ENCODE peak calls at places on chromosomes 13 and 19, in nine cellular contexts. O, L, M, Q, N, Z, T, G and P are unnamed samples.

GRCh38 chr19:17294051-17294891 is 9.0 kb downstream of the ABHD8 start:
- DNase-seq in O (peak; percentile 59), L (no peak), M (peak; percentile 91), Q (no peak), N (no peak), Z (no peak), T (peak; percentile 33), G (peak; percentile 80), P (no peak)

GRCh38 chr19:2127758-2128157 is 23.6 kb downstream of the AP3D1 start:
- DNase-seq in O (no peak), L (no peak), M (no peak), Q (no peak), N (peak; percentile 81), Z (no peak), T (no peak), G (no peak), P (no peak)

GRCh38 chr13:87919956-87920355 is 248.8 kb downstream of the SLITRK5 start:
- DNase-seq in O (no peak), L (no peak), M (no peak), Q (no peak), N (no peak), Z (no peak), T (no peak), G (no peak), P (no peak)

GRCh38 chr19:32674153-32674958 is 624 bp downstream of the ANKRD27 start:
- DNase-seq in O (no peak), L (no peak), M (no peak), Q (no peak), N (no peak), Z (no peak), T (peak; percentile 10), G (no peak), P (no peak)

GRCh38 chr13:72884111-72884510 is 102.2 kb downstream of the PIBF1 start:
- DNase-seq in O (no peak), L (no peak), M (no peak), Q (peak; percentile 15), N (no peak), Z (no peak), T (no peak), G (no peak), P (no peak)

GRCh38 chr19:19554074-19555023 is 16.3 kb downstream of the CILP2 start:
- DNase-seq in O (peak; percentile 42), L (no peak), M (peak; percentile 84), Q (peak; percentile 41), N (no peak), Z (no peak), T (peak; percentile 49), G (no peak), P (no peak)

GRCh38 chr19:4575267-4575793 is 15.8 kb upstream of the SEMA6B start:
- DNase-seq in O (peak; percentile 45), L (peak; percentile 59), M (peak; percentile 60), Q (peak; percentile 100), N (peak; percentile 90), Z (peak; percentile 70), T (no peak), G (peak; percentile 92), P (no peak)

GRCh38 chr13:19159761-19160420 is 21.7 kb downstream of the TUBA3C start:
- DNase-seq in O (no peak), L (no peak), M (no peak), Q (no peak), N (no peak), Z (no peak), T (no peak), G (no peak), P (no peak)

GRCh38 chr19:47302249-47302648 is 7.4 kb upstream of the C5AR1 start:
- DNase-seq in O (no peak), L (no peak), M (no peak), Q (no peak), N (no peak), Z (no peak), T (no peak), G (no peak), P (no peak)

GRCh38 chr13:110089815-110090214 is 217.1 kb downstream of the COL4A1 start:
- DNase-seq in O (no peak), L (no peak), M (no peak), Q (no peak), N (no peak), Z (no peak), T (no peak), G (peak; percentile 17), P (no peak)

GRCh38 chr19:57241181-57241580 is 749 bp downstream of the ZNF805 start:
- DNase-seq in O (peak; percentile 23), L (no peak), M (no peak), Q (peak; percentile 51), N (no peak), Z (peak; percentile 12), T (no peak), G (no peak), P (no peak)

GRCh38 chr13:113491418-113491883 is 940 bp upstream of the DCUN1D2 start:
- DNase-seq in O (peak; percentile 27), L (peak; percentile 10), M (peak; percentile 34), Q (peak; percentile 36), N (peak; percentile 40), Z (no peak), T (no peak), G (peak; percentile 41), P (no peak)

GRCh38 chr13:39874331-39875055 is 219.0 kb downstream of the COG6 start:
- DNase-seq in O (no peak), L (no peak), M (no peak), Q (peak; percentile 61), N (no peak), Z (no peak), T (no peak), G (no peak), P (no peak)

GRCh38 chr13:70183041-70183440 is 74.8 kb upstream of the KLHL1 start:
- DNase-seq in O (peak; percentile 3), L (no peak), M (no peak), Q (peak; percentile 0), N (no peak), Z (no peak), T (no peak), G (no peak), P (no peak)

GRCh38 chr13:51800456-51800855 is 3.5 kb downstream of the DHRS12 start:
- DNase-seq in O (no peak), L (no peak), M (no peak), Q (no peak), N (no peak), Z (no peak), T (no peak), G (no peak), P (no peak)

GRCh38 chr13:51795419-51795818 is 8.5 kb downstream of the DHRS12 start:
- DNase-seq in O (no peak), L (no peak), M (no peak), Q (no peak), N (no peak), Z (no peak), T (no peak), G (no peak), P (no peak)

GRCh38 chr13:51799261-51799660 is 4.7 kb downstream of the DHRS12 start:
- DNase-seq in O (no peak), L (no peak), M (no peak), Q (no peak), N (no peak), Z (no peak), T (no peak), G (no peak), P (no peak)

GRCh38 chr13:51794959-51795358 is 9.0 kb downstream of the DHRS12 start:
- DNase-seq in O (no peak), L (no peak), M (no peak), Q (no peak), N (no peak), Z (no peak), T (no peak), G (no peak), P (no peak)

DNA sequence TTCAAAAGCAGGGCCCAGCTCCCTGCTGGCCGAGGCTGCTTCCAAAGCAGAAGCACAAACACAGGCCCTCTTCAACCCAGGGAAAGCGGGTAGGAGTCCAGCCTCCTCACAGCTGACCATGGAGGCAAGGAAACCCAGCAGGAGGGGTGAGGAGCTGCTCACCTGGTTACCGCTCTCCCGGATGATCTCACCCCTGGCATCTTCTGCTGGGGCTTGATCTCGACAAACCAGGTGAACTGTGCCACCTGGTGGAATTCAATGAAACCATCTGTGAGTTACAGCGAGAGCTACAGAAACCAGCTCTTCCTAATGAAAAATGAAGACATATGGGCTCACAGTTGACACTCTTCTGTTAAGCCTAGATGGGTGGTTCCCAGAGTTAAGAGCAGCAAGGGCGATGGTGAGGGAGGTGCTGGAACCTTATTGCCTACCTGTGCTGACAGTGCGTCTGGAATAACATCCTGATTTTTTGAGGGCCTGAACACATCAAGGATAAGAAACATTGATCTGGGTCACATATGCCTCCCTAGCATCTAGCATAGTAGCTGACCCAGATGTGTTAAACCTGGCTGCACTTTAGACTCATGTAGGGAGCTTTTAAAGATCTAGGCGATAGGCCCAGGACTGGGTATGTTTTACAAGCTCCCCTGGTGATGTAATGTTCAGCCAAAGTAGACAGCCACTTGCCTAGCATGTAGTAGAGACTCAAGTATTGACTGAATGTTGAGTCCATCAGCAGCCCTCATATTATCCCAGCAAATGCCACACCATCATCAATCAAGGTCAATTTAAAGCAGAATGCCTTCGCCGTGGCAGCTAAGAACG is 6.1 kb downstream of the DHRS12 start:
- DNase-seq in O (peak; percentile 91), L (peak; percentile 35), M (peak; percentile 66), Q (peak; percentile 71), N (no peak), Z (peak; percentile 66), T (peak; percentile 34), G (peak; percentile 81), P (peak; percentile 75)
- TF ChIP-seq CTCF in O (peak; percentile 82), L (peak; percentile 74), M (peak; percentile 33), Q (peak; percentile 30), N (peak; percentile 33), Z (peak; percentile 84), T (peak; percentile 51), G (peak; percentile 69), P (peak; percentile 82)

GRCh38 chr13:97324115-97324514 is 102.0 kb downstream of the MBNL2 start:
- DNase-seq in O (no peak), L (no peak), M (no peak), Q (no peak), N (no peak), Z (no peak), T (no peak), G (no peak), P (no peak)
- TF ChIP-seq CTCF in O (no peak), L (no peak), M (no peak), Q (no peak), N (no peak), Z (no peak), T (no peak), G (no peak), P (no peak)

DNA sequence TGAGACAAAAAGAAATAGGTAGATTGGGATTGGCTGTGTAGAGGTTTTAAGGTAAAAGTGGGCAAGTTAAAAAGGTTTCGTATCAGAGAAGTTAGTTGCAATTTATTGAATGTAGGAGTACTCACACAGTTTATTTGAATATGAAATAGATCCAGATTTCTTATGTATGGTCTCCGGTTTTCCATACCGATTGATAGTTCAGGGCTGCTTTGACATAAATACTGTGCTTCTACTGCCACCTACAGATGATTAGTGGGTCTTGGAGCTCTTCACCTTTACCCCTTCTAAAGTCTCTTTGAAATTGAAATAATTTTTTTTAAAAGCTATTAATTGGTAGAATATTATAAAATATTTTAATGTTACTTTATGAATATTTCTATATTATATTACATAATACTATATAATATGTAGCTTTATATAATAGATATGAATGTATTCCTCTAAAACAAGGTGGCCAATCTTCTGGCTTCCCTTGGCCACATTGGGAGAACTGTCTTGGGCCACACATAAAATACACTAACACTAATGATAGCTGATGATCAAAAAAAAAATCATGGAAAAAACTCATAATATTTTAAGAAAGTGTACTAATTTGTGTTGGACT is 7.7 kb upstream of the GPR18 start:
- DNase-seq in O (peak; percentile 69), L (peak; percentile 26), M (no peak), Q (peak; percentile 68), N (no peak), Z (peak; percentile 46), T (no peak), G (peak; percentile 53), P (no peak)
- TF ChIP-seq CTCF in O (peak; percentile 65), L (peak; percentile 83), M (peak; percentile 49), Q (peak; percentile 56), N (peak; percentile 61), Z (peak; percentile 60), T (peak; percentile 99), G (peak; percentile 56), P (peak; percentile 62)

GRCh38 chr19:46232938-46233621 is 3.5 kb downstream of the IGFL1 start:
- DNase-seq in O (no peak), L (no peak), M (no peak), Q (no peak), N (no peak), Z (no peak), T (no peak), G (no peak), P (no peak)
- TF ChIP-seq CTCF in O (no peak), L (no peak), M (no peak), Q (no peak), N (no peak), Z (no peak), T (no peak), G (no peak), P (no peak)